ENCODE peak calls at places on chromosomes 6 and 20, in eight cellular contexts. X, C, D, O, H, G, F and S are unnamed samples.

GRCh38 chr6:123527406-123527805 is 109.3 kb downstream of the TRDN start:
- DNase-seq in G (no peak), H (no peak), D (no peak), O (no peak), C (no peak), F (no peak), X (no peak), S (no peak)

GRCh38 chr6:84583784-84584183 is 180.6 kb downstream of the TBX18 start:
- DNase-seq in D (no peak), F (no peak), X (no peak), G (no peak), C (no peak), O (no peak), H (no peak), S (no peak)

GRCh38 chr6:170230520-170231390 is 60.1 kb downstream of the DLL1 start:
- DNase-seq in O (no peak), G (no peak), H (peak), X (peak), C (no peak), F (no peak), D (no peak), S (no peak)

GRCh38 chr6:110557226-110557625 is 80.8 kb upstream of the SLC22A16 start:
- DNase-seq in O (no peak), C (no peak), X (no peak), F (no peak), G (no peak), D (no peak), H (no peak), S (no peak)

GRCh38 chr6:134145786-134146185 is 93.4 kb upstream of the SLC2A12 start:
- DNase-seq in G (no peak), C (no peak), X (no peak), H (no peak), D (no peak), O (no peak), F (no peak), S (no peak)

GRCh38 chr6:159533016-159533415 is 160.0 kb downstream of the SOD2 start:
- DNase-seq in D (no peak), H (no peak), O (no peak), G (no peak), C (no peak), X (no peak), F (no peak), S (no peak)

GRCh38 chr20:34938466-34939163 is 17.0 kb downstream of the GSS start:
- DNase-seq in F (no peak), H (peak), O (no peak), D (peak), G (no peak), X (peak), C (peak), S (peak)

GRCh38 chr6:140669321-140669720 is 1294.9 kb upstream of the CITED2 start:
- DNase-seq in H (no peak), C (no peak), G (no peak), D (no peak), O (no peak), F (no peak), X (no peak), S (no peak)

GRCh38 chr6:26332843-26333242 is 32.2 kb upstream of the BTN3A2 start:
- DNase-seq in F (no peak), D (no peak), X (no peak), G (no peak), O (no peak), H (no peak), C (no peak), S (no peak)
- H3K27ac ChIP-seq in F (no peak), D (no peak), X (no peak), G (no peak), O (no peak), H (no peak), C (no peak), S (no peak)

GRCh38 chr6:53378208-53378607 is 29.5 kb upstream of the ELOVL5 start:
- DNase-seq in G (no peak), X (no peak), C (no peak), H (no peak), F (no peak), O (no peak), D (no peak), S (no peak)
- H3K27ac ChIP-seq in G (no peak), X (peak), C (no peak), H (no peak), F (no peak), O (no peak), D (no peak), S (no peak)

GRCh38 chr20:37305079-37305478 is 15.6 kb downstream of the MANBAL start:
- DNase-seq in G (no peak), H (no peak), D (no peak), F (no peak), O (no peak), C (no peak), X (no peak), S (no peak)

GRCh38 chr20:37303637-37304036 is 14.2 kb downstream of the MANBAL start:
- DNase-seq in D (no peak), H (no peak), C (no peak), G (no peak), X (no peak), O (peak), F (no peak), S (no peak)

GRCh38 chr20:37301120-37301519 is 11.7 kb downstream of the MANBAL start:
- DNase-seq in F (no peak), C (no peak), O (no peak), X (no peak), H (no peak), D (no peak), G (no peak), S (no peak)

GRCh38 chr20:37305839-37306238 is 16.4 kb downstream of the MANBAL start:
- DNase-seq in H (no peak), C (no peak), O (no peak), X (no peak), D (no peak), F (no peak), G (no peak), S (no peak)

DNA sequence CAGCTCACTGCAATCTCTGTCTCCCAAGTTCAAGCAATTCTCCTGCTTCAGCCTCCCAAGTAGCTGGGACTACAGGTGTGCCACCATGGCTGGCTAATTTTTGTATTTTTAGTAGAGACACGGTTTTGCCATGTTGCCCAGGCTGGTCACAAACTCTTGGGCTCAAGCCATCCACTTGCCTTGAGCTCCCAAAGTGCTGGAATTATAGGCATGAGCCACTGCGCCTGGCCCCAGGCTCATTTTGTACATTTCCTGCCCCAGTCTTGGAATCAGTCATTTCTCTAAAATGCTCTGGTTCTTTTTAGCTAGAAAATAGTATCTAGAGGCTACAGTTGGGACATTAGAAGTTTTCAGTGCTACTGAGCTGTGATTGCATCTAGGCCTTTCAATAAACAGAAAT is 13.5 kb downstream of the MANBAL start:
- DNase-seq in C (no peak), H (no peak), G (no peak), X (no peak), O (no peak), F (no peak), D (no peak), S (no peak)
- H3K27ac ChIP-seq in C (no peak), H (no peak), G (no peak), X (no peak), O (no peak), F (no peak), D (no peak), S (no peak)

GRCh38 chr6:150254671-150255228 is 111.9 kb downstream of the PPP1R14C start:
- DNase-seq in D (no peak), G (no peak), C (no peak), F (no peak), O (no peak), X (no peak), H (no peak), S (no peak)
- H3K27ac ChIP-seq in D (no peak), G (no peak), C (no peak), F (no peak), O (no peak), X (no peak), H (no peak), S (no peak)

GRCh38 chr6:7171119-7171518 is 63.4 kb downstream of the RREB1 start:
- DNase-seq in H (no peak), D (no peak), X (peak), F (no peak), C (no peak), G (no peak), O (no peak), S (no peak)
- H3K27ac ChIP-seq in H (no peak), D (no peak), X (peak), F (no peak), C (no peak), G (no peak), O (no peak), S (no peak)

DNA sequence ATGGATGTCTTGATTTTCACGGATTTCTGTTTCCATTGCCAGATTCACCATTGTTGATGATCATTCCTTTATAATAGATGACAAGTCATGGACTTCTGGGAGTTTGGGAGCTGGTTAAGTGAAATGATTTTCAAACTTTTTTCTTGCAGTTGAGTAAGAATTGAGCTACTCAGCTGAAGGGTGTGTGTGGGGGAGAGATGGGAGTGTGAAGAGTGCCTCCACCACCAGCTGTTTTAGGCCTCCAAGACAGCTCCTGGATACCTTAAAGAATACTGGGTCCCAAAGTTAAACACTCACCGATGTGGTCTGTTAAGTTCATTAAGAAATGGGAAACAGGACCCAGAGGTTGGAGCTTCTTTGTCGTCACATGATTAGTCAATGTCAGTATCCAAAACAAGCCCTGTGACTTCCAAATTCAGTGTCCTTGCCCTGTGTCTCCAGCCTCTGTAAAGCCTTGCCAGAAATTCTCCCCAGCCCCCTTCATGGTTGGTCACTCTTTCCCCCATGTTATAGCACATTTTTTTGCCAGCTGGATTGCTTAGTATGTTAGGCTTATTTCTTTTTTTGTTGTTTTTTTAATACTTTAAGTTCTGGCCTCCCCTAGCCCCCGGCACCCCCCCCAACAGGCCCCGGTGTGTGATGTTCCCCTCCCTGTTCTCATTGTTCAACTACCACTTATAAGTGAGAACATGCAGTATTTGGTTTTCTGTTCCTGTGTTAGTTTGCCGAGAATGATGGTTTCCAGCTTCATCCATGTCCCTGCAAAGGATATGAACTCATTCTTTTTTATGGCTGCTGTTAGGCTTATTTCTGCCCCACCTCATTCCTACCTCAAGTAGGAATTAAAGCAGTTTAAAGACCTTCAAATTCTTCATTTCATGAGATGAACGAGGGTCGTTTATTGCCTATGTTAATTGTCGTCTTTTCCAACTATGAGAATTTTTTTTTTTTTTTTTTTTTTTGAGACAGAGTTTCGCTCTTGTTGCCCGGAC is 26.9 kb downstream of the BICRAL start:
- DNase-seq in X (no peak), G (peak), F (no peak), D (no peak), O (no peak), H (no peak), C (no peak), S (no peak)
- H3K27ac ChIP-seq in X (no peak), G (no peak), F (no peak), D (no peak), O (no peak), H (no peak), C (no peak), S (no peak)

DNA sequence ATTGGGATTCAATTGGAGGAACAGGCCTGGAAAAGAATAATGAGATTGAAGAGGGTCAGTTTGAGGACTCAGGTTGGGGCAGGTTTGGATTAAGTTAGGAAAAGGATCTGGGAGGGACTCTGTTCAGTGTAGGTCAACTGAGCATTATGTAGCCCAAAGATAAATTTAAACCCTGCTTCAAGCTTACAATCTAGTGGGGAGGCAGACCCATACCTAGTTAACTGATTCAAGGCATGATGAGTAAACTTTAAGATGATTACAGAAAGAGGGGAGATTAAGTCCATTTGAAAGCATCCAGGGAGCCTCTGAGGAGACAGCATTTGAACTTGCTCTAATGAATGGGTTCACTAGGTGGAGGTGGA is 11.4 kb upstream of the LTA start:
- DNase-seq in C (no peak), H (no peak), X (no peak), D (no peak), F (no peak), O (no peak), G (no peak), S (no peak)
- H3K27ac ChIP-seq in C (peak), H (peak), X (peak), D (peak), F (no peak), O (peak), G (no peak), S (peak)

DNA sequence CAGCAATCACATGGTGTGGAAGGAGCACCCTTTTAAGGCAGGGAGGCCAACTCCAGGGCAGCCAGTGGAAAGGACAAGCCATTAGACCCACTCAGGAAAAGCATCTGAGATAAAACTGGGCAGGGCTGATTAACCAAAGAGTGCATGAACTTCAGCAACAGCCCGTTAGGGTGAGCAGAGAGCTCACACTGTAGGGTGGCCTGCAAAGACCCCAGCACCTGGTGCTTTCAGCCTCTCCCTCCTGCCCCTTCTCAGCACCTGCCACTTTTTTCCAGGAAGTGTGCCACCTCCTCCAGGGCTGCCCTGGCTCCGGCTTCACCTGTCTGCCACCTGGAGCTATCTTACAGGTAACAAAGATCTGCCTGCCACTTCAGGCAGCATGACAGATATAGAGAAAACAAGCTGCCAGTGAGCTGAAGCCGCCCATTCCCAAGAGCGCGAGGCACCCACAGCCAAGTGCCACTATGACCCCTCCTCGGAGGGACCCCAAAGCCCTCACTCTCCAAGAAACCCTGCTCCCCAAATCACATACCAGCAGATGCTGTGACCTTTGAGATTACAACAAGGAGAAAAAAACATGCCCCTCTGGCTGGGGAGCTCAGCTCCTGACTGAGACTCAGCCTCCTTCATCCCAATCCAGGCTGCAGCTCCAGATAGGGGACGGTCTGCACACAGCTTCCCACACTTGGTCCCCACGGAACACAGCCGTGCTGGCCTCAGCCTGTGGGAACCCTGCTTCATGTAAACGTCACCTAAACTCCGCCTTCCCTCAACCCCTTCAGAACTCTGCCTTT is 71.2 kb downstream of the ABHD12 start:
- DNase-seq in H (no peak), D (no peak), F (no peak), G (peak), X (no peak), C (no peak), O (no peak), S (no peak)
- H3K27ac ChIP-seq in H (peak), D (peak), F (no peak), G (no peak), X (no peak), C (no peak), O (no peak), S (peak)

DNA sequence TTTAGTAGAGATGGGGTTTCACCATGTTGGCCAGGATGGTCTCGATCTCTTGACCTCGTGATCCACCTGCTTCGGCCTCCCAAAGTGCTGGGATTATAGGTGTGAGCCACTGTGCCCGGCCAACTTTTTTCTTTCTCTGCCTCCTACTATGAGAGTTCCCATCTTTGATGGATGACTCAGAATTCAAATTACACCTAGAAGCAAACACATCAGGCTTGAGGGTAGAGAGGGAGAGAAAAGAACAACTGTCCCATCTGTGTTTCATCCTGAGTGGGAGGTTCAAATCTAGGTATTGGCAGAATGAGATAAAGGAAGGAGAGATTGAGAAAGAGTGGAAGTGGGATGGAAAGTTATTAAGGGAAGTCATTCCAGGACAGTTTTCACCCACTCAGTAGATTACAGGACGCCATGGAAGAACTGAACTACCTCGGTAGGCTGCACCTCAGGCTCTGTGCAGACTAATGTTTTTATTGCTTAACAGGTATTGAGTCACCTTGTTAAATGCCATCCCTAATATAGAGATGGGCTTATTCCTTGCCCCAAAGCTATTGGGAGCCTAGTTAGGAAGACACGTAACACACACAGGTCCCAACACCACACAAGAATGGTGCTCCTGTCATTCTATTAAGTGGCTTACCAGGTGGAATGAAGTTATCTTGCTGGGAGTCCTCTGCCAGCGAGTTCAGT is 275.7 kb downstream of the SOX4 start:
- DNase-seq in H (no peak), D (no peak), O (no peak), G (no peak), C (no peak), F (no peak), X (no peak), S (no peak)
- H3K27ac ChIP-seq in H (no peak), D (no peak), O (no peak), G (no peak), C (no peak), F (no peak), X (no peak), S (no peak)